ENCODE peak calls at places on chromosomes 7 and 10, in four cellular contexts. K is Kasumi-1, O is nephron progenitor cell, B is NCI-H345. W is an unnamed sample.

GRCh38 chr10:122301055-122301810 is 30.1 kb downstream of the BTBD16 start:
- DNase-seq in K (no peak), O (no peak), B (no peak), W (no peak)

GRCh38 chr7:18257711-18258110 is 230.1 kb upstream of the PRPS1L1 start:
- DNase-seq in O (no peak), B (no peak), K (no peak), W (no peak)

GRCh38 chr10:21533577-21534475 is at the start of gene MLLT10:
- DNase-seq in B (peak), K (peak), O (peak), W (peak)

GRCh38 chr10:98125940-98126631 is 8.4 kb upstream of the R3HCC1L start:
- DNase-seq in K (no peak), O (no peak), B (no peak), W (no peak)

GRCh38 chr7:92982928-92983327 is 134.9 kb downstream of the SAMD9 start:
- DNase-seq in B (no peak), K (no peak), O (no peak), W (no peak)

GRCh38 chr10:45809829-45810228 is 37.5 kb downstream of the AGAP4 start:
- DNase-seq in O (no peak), B (no peak), K (peak), W (no peak)

GRCh38 chr7:102119925-102120324 is 166.7 kb upstream of the SH2B2 start:
- DNase-seq in O (no peak), B (no peak), K (no peak), W (no peak)

GRCh38 chr10:104253106-104253505 is 1.6 kb upstream of the GSTO1 start:
- DNase-seq in K (no peak), B (no peak), O (no peak), W (no peak)

GRCh38 chr7:1666779-1667565 is 3.1 kb upstream of the ELFN1 start:
- DNase-seq in K (no peak), O (peak), B (no peak), W (no peak)

GRCh38 chr7:44955733-44956132 is 23.1 kb downstream of the MYO1G start:
- DNase-seq in K (no peak), O (no peak), B (no peak), W (no peak)

GRCh38 chr7:41996381-41997035 is 240.5 kb downstream of the GLI3 start:
- DNase-seq in O (no peak), K (no peak), B (no peak), W (no peak)

GRCh38 chr10:45155784-45156183 is 155.1 kb downstream of the ZNF22 start:
- DNase-seq in K (no peak), O (no peak), B (no peak), W (no peak)

GRCh38 chr10:109961181-109962001 is 38.1 kb upstream of the XPNPEP1 start:
- DNase-seq in K (no peak), B (no peak), O (no peak), W (no peak)

GRCh38 chr10:14415676-14416307 is 85.1 kb upstream of the FRMD4A start:
- DNase-seq in B (no peak), O (no peak), K (no peak), W (no peak)

GRCh38 chr7:127514499-127514898 is 70.9 kb downstream of the GCC1 start:
- DNase-seq in B (peak), O (no peak), K (peak), W (peak)

GRCh38 chr7:142882338-142882678 is 3.2 kb downstream of the TRPV6 start:
- DNase-seq in O (no peak), B (no peak), K (no peak), W (no peak)

GRCh38 chr10:63515002-63515763 is 6.0 kb upstream of the REEP3 start:
- DNase-seq in K (peak), O (no peak), B (no peak), W (no peak)

GRCh38 chr7:94249631-94250030 is 145.1 kb upstream of the COL1A2 start:
- DNase-seq in O (no peak), K (no peak), B (no peak), W (no peak)

GRCh38 chr7:121244120-121244865 is 84.5 kb upstream of the WNT16 start:
- DNase-seq in O (no peak), B (no peak), K (no peak), W (peak)

GRCh38 chr10:95445223-95445836 is 115.8 kb downstream of the SORBS1 start:
- DNase-seq in O (no peak), K (no peak), B (no peak), W (no peak)

GRCh38 chr10:62582098-62582705 is 208.0 kb downstream of the ZNF365 start:
- DNase-seq in O (no peak), B (no peak), K (no peak), W (no peak)

GRCh38 chr10:104300736-104301292 is 31.8 kb downstream of the GSTO2 start:
- DNase-seq in B (peak), O (peak), K (no peak), W (peak)

GRCh38 chr7:151125835-151126481 is 39.7 kb downstream of the AGAP3 start:
- DNase-seq in B (peak), K (no peak), O (peak), W (no peak)

GRCh38 chr10:49331431-49331830 is 32.5 kb downstream of the C10orf71 start:
- DNase-seq in O (no peak), B (no peak), K (no peak), W (no peak)

GRCh38 chr10:1448252-1448901 is 288.9 kb downstream of the ADARB2 start:
- DNase-seq in K (no peak), B (no peak), O (no peak), W (no peak)

GRCh38 chr10:4804505-4804904 is 21.5 kb upstream of the AKR1E2 start:
- DNase-seq in B (no peak), K (no peak), O (no peak), W (no peak)

GRCh38 chr10:22230331-22230833 is 12.6 kb upstream of the EBLN1 start:
- DNase-seq in O (peak), B (peak), K (peak), W (peak)

GRCh38 chr10:95246582-95247051 is 44.2 kb downstream of the PDLIM1 start:
- DNase-seq in B (peak), O (peak), K (peak), W (peak)

GRCh38 chr7:34220501-34220900 is 315.2 kb downstream of the BMPER start:
- DNase-seq in K (no peak), O (no peak), B (no peak), W (no peak)

GRCh38 chr10:50224330-50224952 is 26.9 kb downstream of the ASAH2 start:
- DNase-seq in B (peak), O (peak), K (peak), W (peak)

GRCh38 chr10:49139000-49139865 is 5.4 kb upstream of the FAM170B start:
- DNase-seq in K (peak), B (no peak), O (no peak), W (no peak)

W was measured in NCI-H1092 treated with DMSO at 0.1 percent for 48 hours.